ENCODE peak calls at places on chromosomes 11 and 22, in five cellular contexts. One of them, this sample, is unnamed.

GRCh38 chr22:35457729-35458546 is 58.0 kb downstream of the MCM5 start:
- DNase-seq in glutamatergic neuron: no peak
- DNase-seq in left ventricle myocardium inferior: no peak
- DNase-seq in SK-N-SH: no peak
- DNase-seq in GM13976: no peak
- DNase-seq in this sample: no peak

GRCh38 chr22:34950480-34950879 is 115.5 kb upstream of the ISX start:
- DNase-seq in GM13976: no peak
- DNase-seq in left ventricle myocardium inferior: no peak
- DNase-seq in glutamatergic neuron: no peak
- DNase-seq in SK-N-SH: no peak
- DNase-seq in this sample: no peak

GRCh38 chr11:17179972-17180371 is 27.8 kb downstream of the PIK3C2A start:
- DNase-seq in left ventricle myocardium inferior: no peak
- DNase-seq in GM13976: no peak
- DNase-seq in SK-N-SH: no peak
- DNase-seq in glutamatergic neuron: no peak
- DNase-seq in this sample: no peak

GRCh38 chr22:39311592-39312400 is 7.6 kb downstream of the RPL3 start:
- DNase-seq in GM13976: no peak
- DNase-seq in SK-N-SH: no peak
- DNase-seq in left ventricle myocardium inferior: no peak
- DNase-seq in glutamatergic neuron: no peak
- DNase-seq in this sample: no peak

GRCh38 chr11:285894-286220 is 3.1 kb upstream of the PGGHG start:
- DNase-seq in GM13976: peak
- DNase-seq in SK-N-SH: peak
- DNase-seq in left ventricle myocardium inferior: no peak
- DNase-seq in glutamatergic neuron: no peak
- DNase-seq in this sample: no peak

GRCh38 chr11:130651266-130651855 is 202.9 kb downstream of the ADAMTS15 start:
- DNase-seq in glutamatergic neuron: no peak
- DNase-seq in SK-N-SH: no peak
- DNase-seq in GM13976: no peak
- DNase-seq in left ventricle myocardium inferior: no peak
- DNase-seq in this sample: no peak

GRCh38 chr22:23889620-23890019 is 4.6 kb upstream of the MIF start:
- DNase-seq in GM13976: no peak
- DNase-seq in SK-N-SH: no peak
- DNase-seq in glutamatergic neuron: no peak
- DNase-seq in left ventricle myocardium inferior: peak
- DNase-seq in this sample: no peak

GRCh38 chr11:28842716-28843115 is 734.5 kb downstream of the METTL15 start:
- DNase-seq in glutamatergic neuron: no peak
- DNase-seq in left ventricle myocardium inferior: no peak
- DNase-seq in GM13976: no peak
- DNase-seq in SK-N-SH: no peak
- DNase-seq in this sample: no peak

GRCh38 chr22:31229402-31230140 is 17.5 kb downstream of the LIMK2 start:
- DNase-seq in SK-N-SH: peak
- DNase-seq in left ventricle myocardium inferior: peak
- DNase-seq in GM13976: no peak
- DNase-seq in glutamatergic neuron: no peak
- DNase-seq in this sample: no peak

GRCh38 chr11:78291754-78292108 is 103.0 kb downstream of the USP35 start:
- DNase-seq in glutamatergic neuron: no peak
- DNase-seq in SK-N-SH: no peak
- DNase-seq in GM13976: no peak
- DNase-seq in left ventricle myocardium inferior: no peak
- DNase-seq in this sample: no peak

GRCh38 chr11:112564228-112564955 is 303.7 kb upstream of the PLET1 start:
- DNase-seq in left ventricle myocardium inferior: peak
- DNase-seq in SK-N-SH: no peak
- DNase-seq in glutamatergic neuron: no peak
- DNase-seq in GM13976: no peak
- DNase-seq in this sample: no peak

GRCh38 chr11:73597340-73597955 is 464 bp downstream of the FAM168A start:
- DNase-seq in SK-N-SH: peak
- DNase-seq in GM13976: no peak
- DNase-seq in glutamatergic neuron: no peak
- DNase-seq in left ventricle myocardium inferior: no peak
- DNase-seq in this sample: no peak

GRCh38 chr11:1868636-1869291 is 15.9 kb downstream of the LSP1 start:
- DNase-seq in GM13976: no peak
- DNase-seq in glutamatergic neuron: no peak
- DNase-seq in left ventricle myocardium inferior: peak
- DNase-seq in SK-N-SH: no peak
- DNase-seq in this sample: no peak

GRCh38 chr11:134499990-134500389 is 87.9 kb upstream of the B3GAT1 start:
- DNase-seq in SK-N-SH: no peak
- DNase-seq in glutamatergic neuron: no peak
- DNase-seq in GM13976: no peak
- DNase-seq in left ventricle myocardium inferior: no peak
- DNase-seq in this sample: no peak

GRCh38 chr22:37627545-37627944 is 11.9 kb upstream of the SH3BP1 start:
- DNase-seq in glutamatergic neuron: no peak
- DNase-seq in GM13976: no peak
- DNase-seq in left ventricle myocardium inferior: no peak
- DNase-seq in SK-N-SH: no peak
- DNase-seq in this sample: no peak

GRCh38 chr22:32158712-32159533 is at the start of gene C22orf42:
- DNase-seq in SK-N-SH: no peak
- DNase-seq in left ventricle myocardium inferior: no peak
- DNase-seq in GM13976: no peak
- DNase-seq in glutamatergic neuron: no peak
- DNase-seq in this sample: no peak

GRCh38 chr22:39114157-39114511 is 17.1 kb downstream of the APOBEC3H start:
- DNase-seq in left ventricle myocardium inferior: no peak
- DNase-seq in SK-N-SH: no peak
- DNase-seq in glutamatergic neuron: no peak
- DNase-seq in GM13976: no peak
- DNase-seq in this sample: no peak

GRCh38 chr22:37659897-37660708 is 1.6 kb downstream of the PDXP start:
- DNase-seq in left ventricle myocardium inferior: no peak
- DNase-seq in GM13976: no peak
- DNase-seq in SK-N-SH: no peak
- DNase-seq in glutamatergic neuron: no peak
- DNase-seq in this sample: no peak

GRCh38 chr11:79052539-79052938 is 388.3 kb downstream of the TENM4 start:
- DNase-seq in SK-N-SH: no peak
- DNase-seq in left ventricle myocardium inferior: no peak
- DNase-seq in GM13976: no peak
- DNase-seq in glutamatergic neuron: peak
- DNase-seq in this sample: no peak

GRCh38 chr11:10594407-10594806 is 25.9 kb upstream of the LYVE1 start:
- DNase-seq in glutamatergic neuron: no peak
- DNase-seq in left ventricle myocardium inferior: no peak
- DNase-seq in GM13976: no peak
- DNase-seq in SK-N-SH: no peak
- DNase-seq in this sample: no peak

GRCh38 chr11:117145393-117145761 is 1.3 kb downstream of the PAFAH1B2 start:
- DNase-seq in left ventricle myocardium inferior: no peak
- DNase-seq in SK-N-SH: peak
- DNase-seq in glutamatergic neuron: no peak
- DNase-seq in GM13976: peak
- DNase-seq in this sample: no peak

DNA sequence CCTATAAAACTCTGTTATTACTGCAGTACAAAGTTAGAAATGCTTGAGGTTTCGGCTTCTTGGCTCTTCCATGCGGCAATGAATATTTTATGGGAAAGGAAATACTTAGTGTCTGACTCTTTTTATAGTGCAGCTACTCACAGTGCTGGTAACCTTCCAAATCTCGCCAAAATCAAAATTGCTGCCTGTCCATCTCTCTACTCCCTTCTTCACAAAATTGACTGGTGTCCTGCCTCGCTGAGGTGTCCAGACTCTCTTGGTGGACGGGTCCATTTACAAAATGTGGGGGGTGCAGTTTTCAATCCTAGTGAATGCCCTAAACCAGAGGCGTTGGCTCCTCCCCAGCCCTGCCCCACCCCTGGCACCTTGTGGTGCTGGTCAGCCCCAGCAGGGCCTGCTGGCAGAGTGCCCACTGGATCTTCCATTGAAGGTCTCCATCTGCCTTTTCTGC is 73.5 kb downstream of the ZBTB16 start:
- DNase-seq in GM13976: no peak
- DNase-seq in glutamatergic neuron: no peak
- DNase-seq in left ventricle myocardium inferior: no peak
- DNase-seq in SK-N-SH: no peak
- DNase-seq in this sample: no peak
- TF ChIP-seq CTCF in GM13976: no peak
- TF ChIP-seq CTCF in glutamatergic neuron: no peak
- TF ChIP-seq CTCF in left ventricle myocardium inferior: no peak
- TF ChIP-seq CTCF in SK-N-SH: no peak
- TF ChIP-seq CTCF in this sample: no peak

DNA sequence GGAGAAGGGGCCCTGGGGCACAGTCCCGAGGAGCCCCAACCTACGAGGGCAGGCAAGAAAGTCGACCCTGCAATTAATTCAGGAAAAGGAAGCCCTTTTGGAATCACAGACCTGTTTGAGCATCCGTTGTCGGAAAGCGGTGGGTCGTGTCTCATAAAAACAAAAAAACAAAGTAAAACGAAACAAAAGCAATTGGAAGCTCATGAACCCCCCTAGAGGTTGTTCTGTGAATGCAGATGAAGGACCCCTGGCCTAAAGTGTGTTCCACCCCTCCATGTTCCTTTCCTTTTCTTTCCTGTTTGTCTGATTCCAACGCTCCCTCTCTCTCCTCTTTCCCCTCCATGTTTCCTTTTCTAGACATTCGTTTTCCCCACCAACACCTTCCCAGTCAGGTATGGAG is 203.7 kb downstream of the GRIK4 start:
- DNase-seq in GM13976: peak
- DNase-seq in left ventricle myocardium inferior: no peak
- DNase-seq in glutamatergic neuron: no peak
- DNase-seq in SK-N-SH: peak
- DNase-seq in this sample: no peak
- TF ChIP-seq CTCF in GM13976: peak
- TF ChIP-seq CTCF in left ventricle myocardium inferior: peak
- TF ChIP-seq CTCF in glutamatergic neuron: peak
- TF ChIP-seq CTCF in SK-N-SH: peak
- TF ChIP-seq CTCF in this sample: peak

DNA sequence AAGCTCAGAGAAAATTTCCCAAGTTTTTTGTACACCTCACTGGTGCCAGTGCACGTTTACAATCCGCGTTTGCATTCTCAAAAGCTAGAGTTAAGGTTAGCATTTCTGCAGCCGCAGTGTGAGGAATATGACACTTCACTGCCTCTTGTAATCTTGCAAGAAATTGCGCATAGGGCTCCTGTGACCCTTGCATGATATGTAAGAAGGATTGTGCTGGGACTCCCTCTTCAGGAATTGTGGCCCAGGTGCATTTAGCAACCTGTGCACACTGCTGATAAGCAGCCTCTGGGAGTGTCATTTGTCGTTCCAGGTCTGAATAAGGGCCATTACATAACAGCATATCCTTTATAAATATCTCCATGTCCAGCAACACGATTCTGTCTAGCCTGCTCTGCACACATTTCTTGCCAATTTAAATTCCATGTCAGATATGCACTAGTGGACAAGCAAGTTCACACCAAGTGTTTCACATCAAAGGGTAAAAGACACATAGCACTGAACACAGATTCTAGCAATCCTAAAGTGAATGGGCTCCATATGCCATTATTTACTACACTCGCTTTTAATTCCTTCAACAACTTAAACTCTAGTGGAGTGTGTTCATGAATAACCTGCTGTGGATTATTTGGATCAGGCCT is 69.2 kb upstream of the INCENP start:
- DNase-seq in left ventricle myocardium inferior: no peak
- DNase-seq in SK-N-SH: no peak
- DNase-seq in glutamatergic neuron: no peak
- DNase-seq in GM13976: no peak
- DNase-seq in this sample: no peak
- TF ChIP-seq CTCF in left ventricle myocardium inferior: peak
- TF ChIP-seq CTCF in SK-N-SH: peak
- TF ChIP-seq CTCF in glutamatergic neuron: no peak
- TF ChIP-seq CTCF in GM13976: no peak
- TF ChIP-seq CTCF in this sample: peak

GRCh38 chr22:19896665-19897355 is 42.1 kb upstream of the GNB1L start:
- DNase-seq in SK-N-SH: peak
- DNase-seq in left ventricle myocardium inferior: no peak
- DNase-seq in glutamatergic neuron: no peak
- DNase-seq in GM13976: no peak
- DNase-seq in this sample: no peak
- TF ChIP-seq CTCF in SK-N-SH: no peak
- TF ChIP-seq CTCF in left ventricle myocardium inferior: no peak
- TF ChIP-seq CTCF in glutamatergic neuron: no peak
- TF ChIP-seq CTCF in GM13976: no peak
- TF ChIP-seq CTCF in this sample: no peak

This sample was measured in GM12864.